ENCODE peak calls at places on chromosomes 6 and 20, in eight cellular contexts. S, N, O, I, C, R, J and V are unnamed samples.

GRCh38 chr20:50848846-50849673 is 54.2 kb downstream of the BCAS4 start:
- DNase-seq in S (no peak), N (peak), O (no peak), I (peak), C (no peak), R (no peak), J (peak), V (peak)

GRCh38 chr6:5634525-5634924 is 372.2 kb downstream of the NRN1 start:
- DNase-seq in S (no peak), N (no peak), O (no peak), I (no peak), C (no peak), R (no peak), J (peak), V (no peak)

GRCh38 chr6:69179681-69180080 is 544.6 kb downstream of the ADGRB3 start:
- DNase-seq in S (no peak), N (peak), O (peak), I (no peak), C (no peak), R (no peak), J (no peak), V (peak)

GRCh38 chr20:31833130-31833930 is 12.1 kb downstream of the FOXS1 start:
- DNase-seq in S (no peak), N (peak), O (peak), I (peak), C (peak), R (peak), J (peak), V (peak)

GRCh38 chr6:6843057-6843627 is 254.6 kb downstream of the LY86 start:
- DNase-seq in S (no peak), N (no peak), O (peak), I (no peak), C (no peak), R (no peak), J (peak), V (peak)

GRCh38 chr6:135117413-135117968 is 62.9 kb upstream of the HBS1L start:
- DNase-seq in S (no peak), N (no peak), O (no peak), I (no peak), C (no peak), R (no peak), J (no peak), V (no peak)

GRCh38 chr6:21648475-21649050 is 55.0 kb downstream of the SOX4 start:
- DNase-seq in S (no peak), N (no peak), O (no peak), I (no peak), C (no peak), R (no peak), J (no peak), V (no peak)

GRCh38 chr6:52417675-52418111 is 2.4 kb upstream of the EFHC1 start:
- DNase-seq in S (no peak), N (no peak), O (peak), I (no peak), C (no peak), R (no peak), J (peak), V (peak)

GRCh38 chr6:15490242-15491100 is 172.4 kb downstream of the DTNBP1 start:
- DNase-seq in S (no peak), N (no peak), O (no peak), I (no peak), C (no peak), R (no peak), J (no peak), V (no peak)

GRCh38 chr6:33201935-33202334 is 1.3 kb downstream of the SLC39A7 start:
- DNase-seq in S (no peak), N (no peak), O (no peak), I (no peak), C (no peak), R (no peak), J (no peak), V (no peak)

GRCh38 chr6:149028767-149029405 is 282.1 kb downstream of the UST start:
- DNase-seq in S (peak), N (peak), O (peak), I (peak), C (peak), R (no peak), J (peak), V (peak)

GRCh38 chr6:8149350-8149749 is 47.0 kb upstream of the EEF1E1 start:
- DNase-seq in S (no peak), N (no peak), O (no peak), I (no peak), C (no peak), R (no peak), J (no peak), V (no peak)

GRCh38 chr6:43867246-43867645 is 97.2 kb downstream of the VEGFA start:
- DNase-seq in S (no peak), N (no peak), O (no peak), I (no peak), C (no peak), R (no peak), J (no peak), V (no peak)

GRCh38 chr20:46406986-46407670 is 713 bp upstream of the ELMO2 start:
- DNase-seq in S (peak), N (no peak), O (peak), I (peak), C (no peak), R (peak), J (no peak), V (no peak)

GRCh38 chr20:23007886-23008285 is 27.2 kb upstream of the SSTR4 start:
- DNase-seq in S (no peak), N (peak), O (no peak), I (no peak), C (no peak), R (no peak), J (no peak), V (no peak)

GRCh38 chr6:28693751-28694443 is 168.2 kb downstream of the GPX5 start:
- DNase-seq in S (no peak), N (peak), O (peak), I (no peak), C (no peak), R (no peak), J (no peak), V (peak)

GRCh38 chr6:170516783-170517616 is 36.1 kb downstream of the PSMB1 start:
- DNase-seq in S (peak), N (peak), O (peak), I (peak), C (peak), R (peak), J (peak), V (peak)

GRCh38 chr20:57672164-57672563 is 37.7 kb downstream of the PMEPA1 start:
- DNase-seq in S (peak), N (no peak), O (no peak), I (no peak), C (peak), R (peak), J (no peak), V (no peak)

GRCh38 chr6:141963543-141964295 is 169.0 kb upstream of the GJE1 start:
- DNase-seq in S (no peak), N (no peak), O (no peak), I (no peak), C (no peak), R (no peak), J (peak), V (peak)

GRCh38 chr6:52503853-52504777 is 72.7 kb downstream of the TRAM2 start:
- DNase-seq in S (peak), N (peak), O (peak), I (peak), C (no peak), R (peak), J (peak), V (peak)

GRCh38 chr6:16318538-16318937 is 80.2 kb downstream of the GMPR start:
- DNase-seq in S (no peak), N (no peak), O (peak), I (no peak), C (no peak), R (peak), J (peak), V (peak)

GRCh38 chr6:8064638-8065518 is 689 bp upstream of the BLOC1S5 start:
- DNase-seq in S (no peak), N (no peak), O (peak), I (no peak), C (no peak), R (no peak), J (no peak), V (no peak)

GRCh38 chr6:159134701-159135364 is 34.4 kb upstream of the FNDC1 start:
- DNase-seq in S (peak), N (peak), O (peak), I (peak), C (peak), R (peak), J (peak), V (peak)

GRCh38 chr6:22146581-22147468 is 150.0 kb downstream of the PRL start:
- DNase-seq in S (no peak), N (no peak), O (peak), I (peak), C (no peak), R (no peak), J (no peak), V (peak)

GRCh38 chr6:157487110-157487773 is 106.3 kb downstream of the ZDHHC14 start:
- DNase-seq in S (no peak), N (no peak), O (no peak), I (no peak), C (no peak), R (no peak), J (no peak), V (no peak)